ENCODE peak calls at places on chromosomes 7 and 10, in nine cellular contexts. One of them, this sample, is unnamed. For H3K27me3, the result is how much of the 10 kb centered on the place peaks cover.

GRCh38 chr10:128848807-128849206 is 618.2 kb upstream of the MGMT start:
- DNase-seq in GM23248: no peak
- DNase-seq in effector memory CD4-positive, alpha-beta T cell: no peak
- DNase-seq in dorsolateral prefrontal cortex: no peak
- DNase-seq in aorta: no peak
- DNase-seq in SK-N-SH: no peak
- DNase-seq in fibroblast of lung: no peak
- DNase-seq in ascending aorta: no peak
- DNase-seq in endothelial cell of umbilical vein: no peak
- DNase-seq in this sample: no peak

GRCh38 chr10:100364735-100365391 is 17.8 kb downstream of the SCD start:
- DNase-seq in GM23248: peak
- DNase-seq in effector memory CD4-positive, alpha-beta T cell: no peak
- DNase-seq in dorsolateral prefrontal cortex: no peak
- DNase-seq in aorta: no peak
- DNase-seq in SK-N-SH: peak
- DNase-seq in fibroblast of lung: peak
- DNase-seq in ascending aorta: peak
- DNase-seq in endothelial cell of umbilical vein: peak
- DNase-seq in this sample: peak

GRCh38 chr10:50373821-50374501 is 122.6 kb upstream of the ASAH2 start:
- DNase-seq in GM23248: peak
- DNase-seq in effector memory CD4-positive, alpha-beta T cell: no peak
- DNase-seq in dorsolateral prefrontal cortex: no peak
- DNase-seq in aorta: no peak
- DNase-seq in SK-N-SH: no peak
- DNase-seq in fibroblast of lung: no peak
- DNase-seq in ascending aorta: no peak
- DNase-seq in endothelial cell of umbilical vein: no peak
- DNase-seq in this sample: peak

GRCh38 chr10:29140991-29141390 is 147.9 kb upstream of the LYZL1 start:
- DNase-seq in GM23248: peak
- DNase-seq in effector memory CD4-positive, alpha-beta T cell: no peak
- DNase-seq in dorsolateral prefrontal cortex: no peak
- DNase-seq in aorta: no peak
- DNase-seq in SK-N-SH: no peak
- DNase-seq in fibroblast of lung: peak
- DNase-seq in ascending aorta: no peak
- DNase-seq in endothelial cell of umbilical vein: no peak
- DNase-seq in this sample: peak

GRCh38 chr10:8230887-8231286 is 176.4 kb downstream of the GATA3 start:
- DNase-seq in GM23248: no peak
- DNase-seq in effector memory CD4-positive, alpha-beta T cell: no peak
- DNase-seq in dorsolateral prefrontal cortex: no peak
- DNase-seq in aorta: no peak
- DNase-seq in SK-N-SH: no peak
- DNase-seq in fibroblast of lung: no peak
- DNase-seq in ascending aorta: no peak
- DNase-seq in endothelial cell of umbilical vein: no peak
- DNase-seq in this sample: no peak

GRCh38 chr7:156158213-156158612 is 345.9 kb upstream of the SHH start:
- DNase-seq in GM23248: no peak
- DNase-seq in effector memory CD4-positive, alpha-beta T cell: no peak
- DNase-seq in dorsolateral prefrontal cortex: no peak
- DNase-seq in aorta: no peak
- DNase-seq in SK-N-SH: no peak
- DNase-seq in fibroblast of lung: no peak
- DNase-seq in ascending aorta: no peak
- DNase-seq in endothelial cell of umbilical vein: no peak
- DNase-seq in this sample: no peak

GRCh38 chr10:46285966-46286620 is 704 bp upstream of the ANTXRL start:
- DNase-seq in GM23248: no peak
- DNase-seq in effector memory CD4-positive, alpha-beta T cell: no peak
- DNase-seq in dorsolateral prefrontal cortex: peak
- DNase-seq in aorta: peak
- DNase-seq in SK-N-SH: no peak
- DNase-seq in fibroblast of lung: no peak
- DNase-seq in ascending aorta: peak
- DNase-seq in endothelial cell of umbilical vein: no peak
- DNase-seq in this sample: no peak

GRCh38 chr7:271266-272107 is 18.5 kb upstream of the FOXL3 start:
- DNase-seq in GM23248: no peak
- DNase-seq in effector memory CD4-positive, alpha-beta T cell: no peak
- DNase-seq in dorsolateral prefrontal cortex: no peak
- DNase-seq in aorta: peak
- DNase-seq in SK-N-SH: no peak
- DNase-seq in fibroblast of lung: no peak
- DNase-seq in ascending aorta: no peak
- DNase-seq in endothelial cell of umbilical vein: no peak
- DNase-seq in this sample: no peak

GRCh38 chr10:50419091-50419490 is 167.8 kb upstream of the ASAH2 start:
- DNase-seq in GM23248: no peak
- DNase-seq in effector memory CD4-positive, alpha-beta T cell: no peak
- DNase-seq in dorsolateral prefrontal cortex: no peak
- DNase-seq in aorta: no peak
- DNase-seq in SK-N-SH: no peak
- DNase-seq in fibroblast of lung: no peak
- DNase-seq in ascending aorta: no peak
- DNase-seq in endothelial cell of umbilical vein: no peak
- DNase-seq in this sample: no peak

GRCh38 chr10:56258378-56258777 is 102.7 kb downstream of the ZWINT start:
- DNase-seq in GM23248: no peak
- DNase-seq in effector memory CD4-positive, alpha-beta T cell: no peak
- DNase-seq in dorsolateral prefrontal cortex: no peak
- DNase-seq in aorta: no peak
- DNase-seq in SK-N-SH: no peak
- DNase-seq in fibroblast of lung: no peak
- DNase-seq in ascending aorta: no peak
- DNase-seq in endothelial cell of umbilical vein: no peak
- DNase-seq in this sample: no peak

GRCh38 chr7:157615101-157615817 is 278.5 kb downstream of the DNAJB6 start:
- DNase-seq in GM23248: no peak
- DNase-seq in effector memory CD4-positive, alpha-beta T cell: no peak
- DNase-seq in dorsolateral prefrontal cortex: peak
- DNase-seq in aorta: peak
- DNase-seq in SK-N-SH: no peak
- DNase-seq in fibroblast of lung: peak
- DNase-seq in ascending aorta: peak
- DNase-seq in endothelial cell of umbilical vein: no peak
- DNase-seq in this sample: no peak

GRCh38 chr7:76011437-76011836 is 17.0 kb upstream of the TMEM120A start:
- DNase-seq in GM23248: peak
- DNase-seq in effector memory CD4-positive, alpha-beta T cell: no peak
- DNase-seq in dorsolateral prefrontal cortex: no peak
- DNase-seq in aorta: no peak
- DNase-seq in SK-N-SH: no peak
- DNase-seq in fibroblast of lung: peak
- DNase-seq in ascending aorta: peak
- DNase-seq in endothelial cell of umbilical vein: peak
- DNase-seq in this sample: peak

GRCh38 chr7:92226981-92227380 is 18.7 kb downstream of the KRIT1 start:
- DNase-seq in GM23248: no peak
- DNase-seq in effector memory CD4-positive, alpha-beta T cell: no peak
- DNase-seq in dorsolateral prefrontal cortex: no peak
- DNase-seq in aorta: no peak
- DNase-seq in SK-N-SH: no peak
- DNase-seq in fibroblast of lung: peak
- DNase-seq in ascending aorta: no peak
- DNase-seq in endothelial cell of umbilical vein: no peak
- DNase-seq in this sample: no peak

GRCh38 chr10:90181251-90181691 is 479.9 kb downstream of the KIF20B start:
- DNase-seq in GM23248: no peak
- DNase-seq in effector memory CD4-positive, alpha-beta T cell: no peak
- DNase-seq in dorsolateral prefrontal cortex: no peak
- DNase-seq in aorta: no peak
- DNase-seq in SK-N-SH: no peak
- DNase-seq in fibroblast of lung: peak
- DNase-seq in ascending aorta: no peak
- DNase-seq in endothelial cell of umbilical vein: no peak
- DNase-seq in this sample: no peak

GRCh38 chr10:124719213-124719851 is 24.8 kb downstream of the FAM53B start:
- DNase-seq in GM23248: peak
- DNase-seq in effector memory CD4-positive, alpha-beta T cell: peak
- DNase-seq in dorsolateral prefrontal cortex: peak
- DNase-seq in aorta: no peak
- DNase-seq in SK-N-SH: no peak
- DNase-seq in fibroblast of lung: peak
- DNase-seq in ascending aorta: peak
- DNase-seq in endothelial cell of umbilical vein: peak
- DNase-seq in this sample: peak

GRCh38 chr10:102620615-102621417 is 23.5 kb upstream of the TRIM8 start:
- DNase-seq in GM23248: no peak
- DNase-seq in effector memory CD4-positive, alpha-beta T cell: no peak
- DNase-seq in dorsolateral prefrontal cortex: no peak
- DNase-seq in aorta: peak
- DNase-seq in SK-N-SH: no peak
- DNase-seq in fibroblast of lung: peak
- DNase-seq in ascending aorta: no peak
- DNase-seq in endothelial cell of umbilical vein: peak
- DNase-seq in this sample: no peak

GRCh38 chr10:65931291-65932080 is 994.4 kb upstream of the LRRTM3 start:
- DNase-seq in GM23248: no peak
- DNase-seq in effector memory CD4-positive, alpha-beta T cell: no peak
- DNase-seq in dorsolateral prefrontal cortex: no peak
- DNase-seq in aorta: no peak
- DNase-seq in SK-N-SH: no peak
- DNase-seq in fibroblast of lung: no peak
- DNase-seq in ascending aorta: no peak
- DNase-seq in endothelial cell of umbilical vein: peak
- DNase-seq in this sample: no peak

GRCh38 chr10:72784551-72785421 is 92.8 kb downstream of the MCU start:
- DNase-seq in GM23248: peak
- DNase-seq in effector memory CD4-positive, alpha-beta T cell: no peak
- DNase-seq in dorsolateral prefrontal cortex: peak
- DNase-seq in aorta: peak
- DNase-seq in SK-N-SH: no peak
- DNase-seq in fibroblast of lung: peak
- DNase-seq in ascending aorta: no peak
- DNase-seq in endothelial cell of umbilical vein: peak
- DNase-seq in this sample: peak

GRCh38 chr7:18975276-18975675 is 142.2 kb downstream of the TWIST1 start:
- DNase-seq in GM23248: no peak
- DNase-seq in effector memory CD4-positive, alpha-beta T cell: no peak
- DNase-seq in dorsolateral prefrontal cortex: no peak
- DNase-seq in aorta: no peak
- DNase-seq in SK-N-SH: no peak
- DNase-seq in fibroblast of lung: no peak
- DNase-seq in ascending aorta: no peak
- DNase-seq in endothelial cell of umbilical vein: no peak
- DNase-seq in this sample: no peak

GRCh38 chr10:101839421-101840063 is 4.1 kb downstream of the KCNIP2 start:
- DNase-seq in GM23248: peak
- DNase-seq in effector memory CD4-positive, alpha-beta T cell: peak
- DNase-seq in dorsolateral prefrontal cortex: peak
- DNase-seq in aorta: peak
- DNase-seq in SK-N-SH: peak
- DNase-seq in fibroblast of lung: no peak
- DNase-seq in ascending aorta: no peak
- DNase-seq in endothelial cell of umbilical vein: no peak
- DNase-seq in this sample: no peak

DNA sequence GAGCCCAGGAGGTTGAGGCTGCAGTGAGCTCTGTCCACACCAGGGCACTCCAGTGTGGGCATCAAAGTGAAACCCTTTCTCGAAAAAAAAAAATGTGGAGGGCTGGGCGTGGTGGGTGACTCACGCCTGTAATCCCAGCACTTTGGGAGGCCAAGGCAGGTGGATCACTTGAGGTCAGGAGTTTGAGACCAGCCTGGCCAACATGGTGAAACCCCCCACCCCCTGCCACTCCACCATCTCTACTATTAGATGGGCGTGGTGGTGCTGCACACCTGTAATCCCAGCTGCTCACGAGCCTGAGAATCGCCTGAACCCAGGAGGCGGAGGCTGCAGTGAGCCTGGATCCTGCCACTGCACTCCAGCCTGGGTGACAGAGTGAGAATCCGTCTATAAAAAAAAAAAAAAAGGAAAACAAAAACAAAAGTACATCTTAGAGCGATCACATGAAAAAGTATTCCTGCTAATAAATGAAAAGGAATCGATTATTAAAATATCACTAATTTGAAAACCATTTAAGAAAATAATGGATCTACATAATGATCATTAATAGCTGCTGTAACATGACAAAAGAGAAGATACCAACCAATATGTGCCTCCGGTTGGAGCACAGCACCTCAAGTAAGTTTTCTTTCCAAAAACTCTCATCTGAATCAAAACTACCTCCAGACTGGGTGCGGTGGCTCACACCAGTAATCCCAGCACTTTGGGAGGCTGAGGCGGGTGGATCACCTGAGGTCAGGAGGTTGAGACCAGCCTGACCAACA is 4.9 kb downstream of the HNRNPF start:
- DNase-seq in GM23248: peak
- DNase-seq in effector memory CD4-positive, alpha-beta T cell: no peak
- DNase-seq in dorsolateral prefrontal cortex: no peak
- DNase-seq in aorta: no peak
- DNase-seq in SK-N-SH: no peak
- DNase-seq in fibroblast of lung: no peak
- DNase-seq in ascending aorta: no peak
- DNase-seq in endothelial cell of umbilical vein: no peak
- DNase-seq in this sample: no peak
- H3K4me3 ChIP-seq in GM23248: peak
- H3K4me3 ChIP-seq in effector memory CD4-positive, alpha-beta T cell: peak
- H3K4me3 ChIP-seq in dorsolateral prefrontal cortex: no peak
- H3K4me3 ChIP-seq in aorta: no peak
- H3K4me3 ChIP-seq in SK-N-SH: no peak
- H3K4me3 ChIP-seq in fibroblast of lung: no peak
- H3K4me3 ChIP-seq in ascending aorta: no peak
- H3K4me3 ChIP-seq in endothelial cell of umbilical vein: no peak
- H3K4me3 ChIP-seq in this sample: no peak

GRCh38 chr10:10294801-10295515 is 722.7 kb upstream of the CELF2 start:
- DNase-seq in GM23248: no peak
- DNase-seq in effector memory CD4-positive, alpha-beta T cell: no peak
- DNase-seq in dorsolateral prefrontal cortex: peak
- DNase-seq in aorta: no peak
- DNase-seq in SK-N-SH: no peak
- DNase-seq in fibroblast of lung: no peak
- DNase-seq in ascending aorta: no peak
- DNase-seq in endothelial cell of umbilical vein: no peak
- DNase-seq in this sample: no peak
- H3K27ac ChIP-seq in GM23248: no peak
- H3K27ac ChIP-seq in effector memory CD4-positive, alpha-beta T cell: no peak
- H3K27ac ChIP-seq in dorsolateral prefrontal cortex: peak
- H3K27ac ChIP-seq in aorta: no peak
- H3K27ac ChIP-seq in SK-N-SH: no peak
- H3K27ac ChIP-seq in fibroblast of lung: no peak
- H3K27ac ChIP-seq in ascending aorta: no peak
- H3K27ac ChIP-seq in endothelial cell of umbilical vein: no peak
- H3K27ac ChIP-seq in this sample: no peak

GRCh38 chr10:70555371-70555770 is 47.2 kb downstream of the PRF1 start:
- DNase-seq in GM23248: no peak
- DNase-seq in effector memory CD4-positive, alpha-beta T cell: no peak
- DNase-seq in dorsolateral prefrontal cortex: no peak
- DNase-seq in aorta: peak
- DNase-seq in SK-N-SH: no peak
- DNase-seq in fibroblast of lung: no peak
- DNase-seq in ascending aorta: no peak
- DNase-seq in endothelial cell of umbilical vein: no peak
- DNase-seq in this sample: no peak
- H3K27me3 ChIP-seq in GM23248: under half
- H3K27me3 ChIP-seq in effector memory CD4-positive, alpha-beta T cell: under half
- H3K27me3 ChIP-seq in dorsolateral prefrontal cortex: under half
- H3K27me3 ChIP-seq in aorta: under half
- H3K27me3 ChIP-seq in SK-N-SH: under half
- H3K27me3 ChIP-seq in fibroblast of lung: under half
- H3K27me3 ChIP-seq in ascending aorta: under half
- H3K27me3 ChIP-seq in endothelial cell of umbilical vein: under half
- H3K27me3 ChIP-seq in this sample: under half

GRCh38 chr7:97025130-97025499 is 484 bp upstream of the DLX5 start:
- DNase-seq in GM23248: no peak
- DNase-seq in effector memory CD4-positive, alpha-beta T cell: no peak
- DNase-seq in dorsolateral prefrontal cortex: no peak
- DNase-seq in aorta: no peak
- DNase-seq in SK-N-SH: no peak
- DNase-seq in fibroblast of lung: no peak
- DNase-seq in ascending aorta: no peak
- DNase-seq in endothelial cell of umbilical vein: no peak
- DNase-seq in this sample: no peak
- H3K4me3 ChIP-seq in GM23248: no peak
- H3K4me3 ChIP-seq in effector memory CD4-positive, alpha-beta T cell: no peak
- H3K4me3 ChIP-seq in dorsolateral prefrontal cortex: peak
- H3K4me3 ChIP-seq in aorta: no peak
- H3K4me3 ChIP-seq in SK-N-SH: peak
- H3K4me3 ChIP-seq in fibroblast of lung: no peak
- H3K4me3 ChIP-seq in ascending aorta: no peak
- H3K4me3 ChIP-seq in endothelial cell of umbilical vein: no peak
- H3K4me3 ChIP-seq in this sample: no peak